ENCODE peak calls at places on chromosomes 6 and 20, in five cellular contexts. D is nephron progenitor cell; P is cardiac fibroblast; X is fibroblast of the aortic adventitia; Z is CD4-positive, alpha-beta T cell. M is an unnamed sample.

GRCh38 chr6:46993846-46994245 is 48.3 kb downstream of the ADGRF1 start:
- DNase-seq in D (no peak), P (peak; percentile 40), X (peak; percentile 85), Z (no peak), M (no peak)

GRCh38 chr6:158619922-158620801 is 24.4 kb downstream of the DYNLT1 start:
- DNase-seq in D (no peak), P (no peak), X (no peak), Z (no peak), M (no peak)

GRCh38 chr6:31568537-31568961 is 3.5 kb upstream of the LTA start:
- DNase-seq in D (no peak), P (no peak), X (no peak), Z (no peak), M (no peak)

GRCh38 chr20:37207176-37207575 is 27.8 kb upstream of the MROH8 start:
- DNase-seq in D (no peak), P (no peak), X (no peak), Z (no peak), M (no peak)

GRCh38 chr6:999552-999951 is 306.6 kb upstream of the EXOC2 start:
- DNase-seq in D (no peak), P (no peak), X (no peak), Z (no peak), M (no peak)

GRCh38 chr6:73085362-73085975 is 139.8 kb downstream of the KHDC1L start:
- DNase-seq in D (peak; percentile 41), P (no peak), X (no peak), Z (no peak), M (peak; percentile 8)

GRCh38 chr6:122042851-122043250 is 356.6 kb upstream of the HSF2 start:
- DNase-seq in D (peak; percentile 36), P (no peak), X (no peak), Z (no peak), M (no peak)

GRCh38 chr20:49169547-49169946 is 18.6 kb downstream of the STAU1 start:
- DNase-seq in D (no peak), P (no peak), X (no peak), Z (no peak), M (no peak)

GRCh38 chr20:6714202-6714800 is 53.2 kb upstream of the BMP2 start:
- DNase-seq in D (no peak), P (no peak), X (no peak), Z (no peak), M (no peak)

GRCh38 chr20:49132995-49133451 is 55.1 kb downstream of the STAU1 start:
- DNase-seq in D (peak; percentile 13), P (peak; percentile 87), X (peak; percentile 90), Z (no peak), M (peak; percentile 28)

GRCh38 chr6:131966443-131966842 is 15.3 kb upstream of the CCN2 start:
- DNase-seq in D (no peak), P (peak; percentile 61), X (no peak), Z (no peak), M (no peak)

GRCh38 chr6:133623065-133623464 is 265.8 kb upstream of the TCF21 start:
- DNase-seq in D (no peak), P (peak; percentile 95), X (peak; percentile 96), Z (no peak), M (no peak)

GRCh38 chr20:53879048-53879684 is 191.2 kb downstream of the BCAS1 start:
- DNase-seq in D (no peak), P (no peak), X (no peak), Z (no peak), M (no peak)

GRCh38 chr20:1685304-1686052 is 27.9 kb upstream of the SIRPG start:
- DNase-seq in D (no peak), P (no peak), X (no peak), Z (no peak), M (no peak)

GRCh38 chr6:126195625-126196236 is 144.2 kb upstream of the CENPW start:
- DNase-seq in D (no peak), P (no peak), X (no peak), Z (no peak), M (no peak)

GRCh38 chr6:37688088-37688850 is 9.4 kb downstream of the MDGA1 start:
- DNase-seq in D (no peak), P (no peak), X (no peak), Z (no peak), M (no peak)

GRCh38 chr6:136967874-136968752 is 46.0 kb downstream of the SLC35D3 start:
- DNase-seq in D (peak; percentile 70), P (peak; percentile 72), X (peak; percentile 73), Z (peak; percentile 39), M (peak; percentile 63)

GRCh38 chr6:9540534-9541126 is 874.2 kb downstream of the TFAP2A start:
- DNase-seq in D (no peak), P (peak; percentile 81), X (peak; percentile 83), Z (no peak), M (peak; percentile 5)

GRCh38 chr6:46985943-46986342 is 56.2 kb downstream of the ADGRF1 start:
- DNase-seq in D (no peak), P (peak; percentile 51), X (peak; percentile 27), Z (no peak), M (no peak)

GRCh38 chr20:2749951-2750342 is 50.5 kb downstream of the CPXM1 start:
- DNase-seq in D (no peak), P (no peak), X (no peak), Z (no peak), M (no peak)

GRCh38 chr6:82959385-82959941 is 106.2 kb downstream of the UBE3D start:
- DNase-seq in D (no peak), P (peak; percentile 59), X (peak; percentile 72), Z (no peak), M (no peak)

GRCh38 chr6:12537389-12537788 is 179.2 kb upstream of the PHACTR1 start:
- DNase-seq in D (no peak), P (peak; percentile 91), X (peak; percentile 95), Z (no peak), M (no peak)

GRCh38 chr6:12536416-12536815 is 180.2 kb upstream of the PHACTR1 start:
- DNase-seq in D (no peak), P (no peak), X (no peak), Z (no peak), M (no peak)

GRCh38 chr6:12530345-12530744 is 186.2 kb upstream of the PHACTR1 start:
- DNase-seq in D (no peak), P (no peak), X (no peak), Z (no peak), M (no peak)

GRCh38 chr6:12535915-12536314 is 180.7 kb upstream of the PHACTR1 start:
- DNase-seq in D (no peak), P (no peak), X (no peak), Z (no peak), M (no peak)

DNA sequence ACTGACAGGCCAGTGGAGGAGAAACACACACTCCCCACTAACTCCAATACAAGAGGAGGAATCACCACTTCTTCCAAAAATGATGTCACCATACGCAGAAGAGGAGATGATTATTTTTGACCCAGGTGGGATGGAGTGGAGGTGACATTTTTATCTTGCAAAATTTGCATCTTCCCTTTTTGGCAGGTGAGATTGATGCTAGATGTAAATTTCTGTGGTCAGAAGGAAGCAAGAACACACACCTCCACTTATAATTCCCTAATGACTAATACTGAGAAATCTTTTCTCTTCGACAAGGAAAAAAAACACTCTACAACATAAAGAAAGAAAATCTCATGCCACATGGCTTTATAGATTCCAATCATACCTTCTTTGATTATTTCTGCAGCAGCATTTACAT is 182.1 kb upstream of the PHACTR1 start:
- DNase-seq in D (no peak), P (no peak), X (no peak), Z (no peak), M (no peak)
- TF ChIP-seq CTCF in D (no peak), P (no peak), X (no peak), Z (no peak), M (no peak)

GRCh38 chr20:51042657-51043247 is 19.8 kb upstream of the KCNG1 start:
- DNase-seq in D (no peak), P (no peak), X (no peak), Z (no peak), M (no peak)
- TF ChIP-seq CTCF in D (peak; percentile 27), P (peak; percentile 14), X (peak; percentile 26), Z (no peak), M (peak; percentile 52)

GRCh38 chr6:161151660-161152526 is 122.0 kb downstream of the AGPAT4 start:
- DNase-seq in D (no peak), P (no peak), X (no peak), Z (no peak), M (no peak)

GRCh38 chr6:161154796-161155335 is 119.0 kb downstream of the AGPAT4 start:
- DNase-seq in D (no peak), P (no peak), X (no peak), Z (no peak), M (no peak)

GRCh38 chr6:161152527-161152862 is 121.4 kb downstream of the AGPAT4 start:
- DNase-seq in D (no peak), P (no peak), X (no peak), Z (no peak), M (no peak)

GRCh38 chr6:161153725-161154124 is 120.1 kb downstream of the AGPAT4 start:
- DNase-seq in D (no peak), P (no peak), X (no peak), Z (no peak), M (no peak)

DNA sequence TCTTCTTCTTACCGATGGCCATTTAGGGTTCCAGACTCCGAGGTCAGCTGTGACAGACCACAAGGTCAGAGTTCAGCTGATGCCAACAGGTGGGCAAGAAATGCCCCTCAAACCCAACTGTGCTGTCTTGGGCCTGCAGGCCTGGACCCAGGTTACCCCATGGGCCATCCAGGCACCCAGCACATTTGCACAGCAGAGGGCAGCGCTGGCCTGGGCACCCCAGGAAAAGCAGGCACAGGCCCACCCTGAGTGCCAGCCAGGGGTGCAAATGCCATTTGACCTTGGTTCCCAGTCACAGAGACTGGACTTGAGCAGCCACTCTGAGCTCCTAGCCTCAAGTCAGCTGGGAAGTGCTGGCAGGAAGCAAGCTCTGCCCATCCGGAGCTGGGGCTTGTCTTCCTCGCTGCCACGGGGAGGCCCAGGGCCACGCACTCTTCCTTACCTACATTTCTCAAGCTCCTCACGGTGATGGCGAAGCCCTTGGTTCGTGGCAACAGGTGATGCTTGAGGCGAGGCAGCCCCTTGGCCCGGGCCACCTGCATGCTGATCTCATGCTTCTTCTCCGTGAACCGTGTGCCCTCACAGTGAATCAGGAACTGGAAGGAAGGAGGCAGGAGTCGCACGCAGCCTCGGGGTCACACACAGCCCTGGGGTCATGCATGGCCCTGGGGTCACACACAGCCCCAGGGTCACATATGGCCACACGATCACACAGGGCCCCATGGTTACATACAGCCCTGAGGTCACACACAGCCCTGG is 120.8 kb downstream of the AGPAT4 start:
- DNase-seq in D (no peak), P (peak; percentile 15), X (no peak), Z (no peak), M (no peak)
- TF ChIP-seq CTCF in D (no peak), P (peak; percentile 60), X (peak; percentile 63), Z (no peak), M (peak; percentile 33)

GRCh38 chr6:145507251-145507650 is 228.1 kb downstream of the EPM2A start:
- DNase-seq in D (no peak), P (no peak), X (no peak), Z (no peak), M (no peak)

GRCh38 chr6:145506554-145506953 is 228.8 kb downstream of the EPM2A start:
- DNase-seq in D (no peak), P (no peak), X (peak; percentile 8), Z (no peak), M (no peak)

GRCh38 chr6:145502417-145502816 is 232.9 kb downstream of the EPM2A start:
- DNase-seq in D (no peak), P (peak; percentile 4), X (no peak), Z (no peak), M (no peak)

DNA sequence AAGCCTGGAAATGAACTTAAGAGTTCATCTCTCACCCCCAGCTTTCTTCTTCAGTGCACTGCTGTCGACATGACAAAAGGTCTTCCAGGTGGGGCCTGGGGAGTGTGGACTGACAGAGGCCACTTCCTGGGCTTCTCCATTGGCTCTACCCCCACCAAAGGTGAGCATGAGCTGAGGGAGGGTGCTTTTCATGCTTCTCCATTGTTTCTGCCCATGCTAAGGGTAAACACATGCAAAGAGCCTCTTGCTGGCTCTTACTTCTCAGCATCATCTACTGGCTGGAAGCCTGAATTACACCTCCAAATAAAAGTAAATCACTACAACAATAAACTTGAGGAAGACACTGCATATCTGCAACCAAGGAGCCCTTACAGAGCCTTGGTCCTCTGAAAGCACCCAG is 227.2 kb downstream of the EPM2A start:
- DNase-seq in D (no peak), P (no peak), X (no peak), Z (no peak), M (no peak)
- TF ChIP-seq CTCF in D (no peak), P (no peak), X (no peak), Z (no peak), M (no peak)

M was measured in neural crest cell.